ENCODE peak calls at places on chromosomes 11 and 22, in nine cellular contexts. N is neural crest cell, S is brain microvascular endothelial cell, C is tibial nerve, Q is lower leg skin, X is adrenal gland, D is body of pancreas, H is AG10803, I is nephron progenitor cell. T is an unnamed sample.
A peak's percentile ranks its signal among the peaks of the same experiment; 100 is the strongest.

GRCh38 chr11:19664896-19665548 is 47.6 kb upstream of the NAV2 start:
- DNase-seq in I (no peak), H (peak; percentile 78), N (no peak), C (no peak), Q (no peak), X (no peak), S (no peak), D (no peak), T (no peak)

GRCh38 chr22:33726294-33726711 is 194.0 kb downstream of the LARGE1 start:
- DNase-seq in N (no peak), D (peak; percentile 45), Q (no peak), X (peak; percentile 48), C (no peak), H (peak; percentile 81), I (no peak), S (peak; percentile 1), T (no peak)

GRCh38 chr22:47435826-47436225 is 673.4 kb downstream of the TBC1D22A start:
- DNase-seq in H (no peak), Q (no peak), D (no peak), X (no peak), I (no peak), C (no peak), S (no peak), N (no peak), T (no peak)

GRCh38 chr11:63144121-63144520 is at the start of gene SLC22A24:
- DNase-seq in D (no peak), H (no peak), X (no peak), I (no peak), N (no peak), Q (no peak), S (no peak), C (no peak), T (no peak)

GRCh38 chr11:112042161-112042960 is 17.2 kb downstream of the DLAT start:
- DNase-seq in I (no peak), D (no peak), C (no peak), Q (no peak), N (no peak), H (peak; percentile 25), X (no peak), S (peak; percentile 32), T (no peak)

GRCh38 chr22:32880906-32881596 is 79.5 kb downstream of the TIMP3 start:
- DNase-seq in H (no peak), C (no peak), D (peak; percentile 45), Q (peak; percentile 24), I (peak; percentile 42), S (peak; percentile 72), X (peak; percentile 94), N (peak; percentile 6), T (no peak)

GRCh38 chr11:5700422-5701064 is 11.0 kb downstream of the TRIM22 start:
- DNase-seq in S (no peak), Q (no peak), N (no peak), C (no peak), I (no peak), D (no peak), H (no peak), X (no peak), T (no peak)

GRCh38 chr11:115005663-115006062 is 327.3 kb downstream of the NXPE2 start:
- DNase-seq in C (no peak), X (no peak), D (no peak), S (no peak), Q (no peak), N (no peak), I (no peak), H (no peak), T (no peak)

GRCh38 chr22:42780070-42780540 is 59.4 kb upstream of the A4GALT start:
- DNase-seq in N (peak; percentile 50), D (peak; percentile 90), X (peak; percentile 74), S (peak; percentile 92), Q (peak; percentile 86), H (peak; percentile 97), C (no peak), I (peak; percentile 50), T (no peak)

GRCh38 chr11:119319702-119320592 is 3.0 kb upstream of the MCAM start:
- DNase-seq in S (no peak), H (no peak), I (peak; percentile 70), X (no peak), N (peak; percentile 73), D (no peak), C (no peak), Q (no peak), T (no peak)

GRCh38 chr11:126446581-126446980 is 91.1 kb downstream of the ST3GAL4 start:
- DNase-seq in N (no peak), I (no peak), X (no peak), C (no peak), Q (no peak), S (no peak), D (no peak), H (no peak), T (no peak)

GRCh38 chr11:85809881-85810280 is 1.1 kb downstream of the SYTL2 start:
- DNase-seq in H (no peak), S (peak; percentile 36), X (no peak), D (no peak), I (peak; percentile 33), C (no peak), N (peak; percentile 37), Q (no peak), T (no peak)
- TF ChIP-seq CTCF in H (peak; percentile 43), S (peak; percentile 70), X (no peak), D (no peak), I (no peak), C (no peak), N (no peak), Q (no peak), T (no peak)

GRCh38 chr22:19571995-19572394 is 47.8 kb upstream of the CLDN5 start:
- DNase-seq in S (no peak), Q (no peak), N (no peak), D (no peak), C (no peak), H (no peak), X (no peak), I (no peak), T (no peak)
- TF ChIP-seq CTCF in S (no peak), Q (no peak), N (no peak), D (no peak), C (no peak), H (no peak), X (no peak), I (no peak), T (no peak)

GRCh38 chr22:45917146-45917545 is 59.8 kb downstream of the WNT7B start:
- DNase-seq in C (no peak), N (no peak), D (peak; percentile 63), Q (no peak), S (no peak), I (no peak), H (no peak), X (no peak), T (no peak)
- TF ChIP-seq CTCF in C (no peak), N (no peak), D (no peak), Q (no peak), S (no peak), I (no peak), H (no peak), X (no peak), T (no peak)

GRCh38 chr22:27990879-27991278 is 71.8 kb upstream of the PITPNB start:
- DNase-seq in S (no peak), X (peak; percentile 34), I (peak; percentile 51), C (peak; percentile 73), H (peak; percentile 33), Q (no peak), N (peak; percentile 20), D (peak; percentile 33), T (no peak)
- TF ChIP-seq CTCF in S (peak; percentile 79), X (no peak), I (peak; percentile 52), C (peak; percentile 66), H (peak; percentile 58), Q (no peak), N (peak; percentile 52), D (peak; percentile 18), T (no peak)

DNA sequence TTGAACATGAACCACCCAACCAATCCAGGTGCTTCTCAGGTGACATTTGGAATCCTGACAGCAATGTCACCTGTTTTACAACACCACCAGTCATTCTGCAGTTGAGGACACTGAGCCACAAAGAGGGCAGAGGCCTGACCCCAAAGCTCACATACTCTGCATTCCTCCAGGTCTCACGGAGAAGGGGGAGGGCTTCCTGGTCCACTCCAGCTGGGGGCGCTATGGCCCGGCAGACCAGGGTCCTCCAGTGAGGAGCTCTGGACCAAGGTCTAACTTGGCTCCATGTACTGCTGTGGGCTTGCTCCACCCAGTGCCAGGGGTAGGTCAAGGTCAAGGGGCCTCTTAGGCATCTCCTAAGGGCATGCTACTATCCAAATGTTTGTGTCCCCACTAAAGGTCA is 1.5 kb upstream of the PNPLA3 start:
- DNase-seq in I (no peak), D (no peak), S (no peak), H (no peak), N (no peak), C (no peak), X (no peak), Q (no peak), T (no peak)
- TF ChIP-seq CTCF in I (no peak), D (no peak), S (peak; percentile 38), H (peak; percentile 11), N (no peak), C (no peak), X (no peak), Q (no peak), T (no peak)

GRCh38 chr11:43577566-43578264 is 102.8 kb upstream of the HSD17B12 start:
- DNase-seq in C (no peak), D (no peak), I (no peak), N (no peak), Q (no peak), H (no peak), X (no peak), S (no peak), T (no peak)

GRCh38 chr11:43578346-43579170 is 102.0 kb upstream of the HSD17B12 start:
- DNase-seq in X (no peak), I (no peak), H (peak; percentile 46), N (no peak), S (peak; percentile 46), Q (no peak), C (no peak), D (no peak), T (no peak)

GRCh38 chr11:43575931-43576833 is 104.4 kb upstream of the HSD17B12 start:
- DNase-seq in S (no peak), C (no peak), N (no peak), X (no peak), D (no peak), I (no peak), Q (no peak), H (no peak), T (no peak)

GRCh38 chr11:43574949-43575915 is 105.3 kb upstream of the HSD17B12 start:
- DNase-seq in N (peak; percentile 62), S (peak; percentile 36), D (no peak), C (no peak), Q (no peak), X (no peak), I (peak; percentile 70), H (peak; percentile 51), T (no peak)

GRCh38 chr11:43576834-43577521 is 103.6 kb upstream of the HSD17B12 start:
- DNase-seq in D (no peak), X (peak; percentile 53), Q (no peak), H (peak; percentile 46), C (no peak), N (peak; percentile 62), I (peak; percentile 84), S (peak; percentile 43), T (no peak)
- TF ChIP-seq CTCF in D (peak; percentile 26), X (peak; percentile 42), Q (no peak), H (peak; percentile 49), C (no peak), N (peak; percentile 46), I (peak; percentile 20), S (peak; percentile 66), T (no peak)

DNA sequence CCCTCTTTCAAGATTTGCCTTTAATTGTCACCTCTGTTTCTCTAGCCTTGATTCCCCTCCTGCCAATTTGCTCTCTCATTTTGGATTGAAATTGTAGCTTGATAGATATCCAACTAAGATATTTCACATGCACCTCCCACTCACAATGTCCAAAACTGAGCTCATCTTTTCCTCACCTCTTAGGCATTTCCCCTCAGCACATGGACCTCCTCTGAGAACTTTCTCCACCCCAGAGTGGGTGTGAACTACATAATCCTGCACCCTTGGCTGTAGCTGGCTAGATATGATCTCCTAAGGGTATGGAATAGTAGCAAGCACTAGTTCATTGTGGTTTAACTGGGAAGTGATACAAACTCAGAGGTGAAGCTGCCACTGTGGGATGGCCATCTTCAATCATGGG is 91.5 kb upstream of the SESN3 start:
- DNase-seq in H (peak; percentile 71), I (no peak), S (peak; percentile 61), N (no peak), C (no peak), D (no peak), Q (no peak), X (no peak), T (no peak)
- TF ChIP-seq CTCF in H (no peak), I (no peak), S (no peak), N (no peak), C (no peak), D (no peak), Q (no peak), X (no peak), T (no peak)